ENCODE peak calls at places on chromosomes 16 and 17, in eight cellular contexts. One of them, this sample, is unnamed.

GRCh38 chr16:71338193-71338592 is 20.3 kb upstream of the CALB2 start:
- DNase-seq in A549: no peak
- DNase-seq in stimulated activated CD8-positive, alpha-beta memory T cell treated with anti-CD3 and anti-CD28 coated beads, Interleukin-2, amount 100 ng/mL, for 48 hours: no peak
- DNase-seq in GM20000: no peak
- DNase-seq in left colon: no peak
- DNase-seq in brain microvascular endothelial cell: no peak
- DNase-seq in hypothalamus: no peak
- DNase-seq in effector memory CD4-positive, alpha-beta T cell: no peak
- DNase-seq in this sample: no peak

GRCh38 chr16:47584464-47585225 is 123.5 kb downstream of the PHKB start:
- DNase-seq in A549: no peak
- DNase-seq in stimulated activated CD8-positive, alpha-beta memory T cell treated with anti-CD3 and anti-CD28 coated beads, Interleukin-2, amount 100 ng/mL, for 48 hours: no peak
- DNase-seq in GM20000: no peak
- DNase-seq in left colon: no peak
- DNase-seq in brain microvascular endothelial cell: no peak
- DNase-seq in hypothalamus: no peak
- DNase-seq in effector memory CD4-positive, alpha-beta T cell: no peak
- DNase-seq in this sample: no peak

GRCh38 chr17:77424585-77425344 is 284.0 kb downstream of the SEC14L1 start:
- DNase-seq in A549: no peak
- DNase-seq in stimulated activated CD8-positive, alpha-beta memory T cell treated with anti-CD3 and anti-CD28 coated beads, Interleukin-2, amount 100 ng/mL, for 48 hours: no peak
- DNase-seq in GM20000: no peak
- DNase-seq in left colon: peak
- DNase-seq in brain microvascular endothelial cell: peak
- DNase-seq in hypothalamus: peak
- DNase-seq in effector memory CD4-positive, alpha-beta T cell: no peak
- DNase-seq in this sample: peak

GRCh38 chr16:684067-684794 is at the start of gene JMJD8:
- DNase-seq in A549: peak
- DNase-seq in stimulated activated CD8-positive, alpha-beta memory T cell treated with anti-CD3 and anti-CD28 coated beads, Interleukin-2, amount 100 ng/mL, for 48 hours: peak
- DNase-seq in GM20000: peak
- DNase-seq in left colon: peak
- DNase-seq in brain microvascular endothelial cell: peak
- DNase-seq in hypothalamus: peak
- DNase-seq in effector memory CD4-positive, alpha-beta T cell: peak
- DNase-seq in this sample: peak

GRCh38 chr16:24667244-24667764 is 62.1 kb upstream of the TNRC6A start:
- DNase-seq in A549: no peak
- DNase-seq in stimulated activated CD8-positive, alpha-beta memory T cell treated with anti-CD3 and anti-CD28 coated beads, Interleukin-2, amount 100 ng/mL, for 48 hours: no peak
- DNase-seq in GM20000: no peak
- DNase-seq in left colon: no peak
- DNase-seq in brain microvascular endothelial cell: no peak
- DNase-seq in hypothalamus: no peak
- DNase-seq in effector memory CD4-positive, alpha-beta T cell: no peak
- DNase-seq in this sample: no peak

GRCh38 chr16:17138801-17139200 is 332.0 kb downstream of the XYLT1 start:
- DNase-seq in A549: no peak
- DNase-seq in stimulated activated CD8-positive, alpha-beta memory T cell treated with anti-CD3 and anti-CD28 coated beads, Interleukin-2, amount 100 ng/mL, for 48 hours: no peak
- DNase-seq in GM20000: no peak
- DNase-seq in left colon: no peak
- DNase-seq in brain microvascular endothelial cell: no peak
- DNase-seq in hypothalamus: no peak
- DNase-seq in effector memory CD4-positive, alpha-beta T cell: no peak
- DNase-seq in this sample: no peak

GRCh38 chr17:38914741-38915638 is 10.4 kb upstream of the LASP1NB start:
- DNase-seq in A549: no peak
- DNase-seq in stimulated activated CD8-positive, alpha-beta memory T cell treated with anti-CD3 and anti-CD28 coated beads, Interleukin-2, amount 100 ng/mL, for 48 hours: no peak
- DNase-seq in GM20000: no peak
- DNase-seq in left colon: no peak
- DNase-seq in brain microvascular endothelial cell: no peak
- DNase-seq in hypothalamus: no peak
- DNase-seq in effector memory CD4-positive, alpha-beta T cell: no peak
- DNase-seq in this sample: no peak

GRCh38 chr17:29124135-29124930 is 55.9 kb downstream of the MYO18A start:
- DNase-seq in A549: peak
- DNase-seq in stimulated activated CD8-positive, alpha-beta memory T cell treated with anti-CD3 and anti-CD28 coated beads, Interleukin-2, amount 100 ng/mL, for 48 hours: no peak
- DNase-seq in GM20000: peak
- DNase-seq in left colon: no peak
- DNase-seq in brain microvascular endothelial cell: peak
- DNase-seq in hypothalamus: no peak
- DNase-seq in effector memory CD4-positive, alpha-beta T cell: no peak
- DNase-seq in this sample: peak

GRCh38 chr16:57773680-57774295 is 28.5 kb downstream of the KIFC3 start:
- DNase-seq in A549: no peak
- DNase-seq in stimulated activated CD8-positive, alpha-beta memory T cell treated with anti-CD3 and anti-CD28 coated beads, Interleukin-2, amount 100 ng/mL, for 48 hours: no peak
- DNase-seq in GM20000: no peak
- DNase-seq in left colon: no peak
- DNase-seq in brain microvascular endothelial cell: peak
- DNase-seq in hypothalamus: no peak
- DNase-seq in effector memory CD4-positive, alpha-beta T cell: no peak
- DNase-seq in this sample: no peak

GRCh38 chr16:88301431-88301830 is 81.3 kb upstream of the ZNF469 start:
- DNase-seq in A549: no peak
- DNase-seq in stimulated activated CD8-positive, alpha-beta memory T cell treated with anti-CD3 and anti-CD28 coated beads, Interleukin-2, amount 100 ng/mL, for 48 hours: no peak
- DNase-seq in GM20000: no peak
- DNase-seq in left colon: no peak
- DNase-seq in brain microvascular endothelial cell: no peak
- DNase-seq in hypothalamus: no peak
- DNase-seq in effector memory CD4-positive, alpha-beta T cell: no peak
- DNase-seq in this sample: no peak

GRCh38 chr16:8867483-8868271 is 1.1 kb downstream of the CARHSP1 start:
- DNase-seq in A549: no peak
- DNase-seq in stimulated activated CD8-positive, alpha-beta memory T cell treated with anti-CD3 and anti-CD28 coated beads, Interleukin-2, amount 100 ng/mL, for 48 hours: no peak
- DNase-seq in GM20000: peak
- DNase-seq in left colon: peak
- DNase-seq in brain microvascular endothelial cell: no peak
- DNase-seq in hypothalamus: peak
- DNase-seq in effector memory CD4-positive, alpha-beta T cell: no peak
- DNase-seq in this sample: no peak

GRCh38 chr16:85150331-85150940 is 38.2 kb upstream of the CIBAR2 start:
- DNase-seq in A549: no peak
- DNase-seq in stimulated activated CD8-positive, alpha-beta memory T cell treated with anti-CD3 and anti-CD28 coated beads, Interleukin-2, amount 100 ng/mL, for 48 hours: no peak
- DNase-seq in GM20000: no peak
- DNase-seq in left colon: no peak
- DNase-seq in brain microvascular endothelial cell: no peak
- DNase-seq in hypothalamus: no peak
- DNase-seq in effector memory CD4-positive, alpha-beta T cell: no peak
- DNase-seq in this sample: no peak

GRCh38 chr17:80105762-80106161 is 4.4 kb downstream of the GAA start:
- DNase-seq in A549: no peak
- DNase-seq in stimulated activated CD8-positive, alpha-beta memory T cell treated with anti-CD3 and anti-CD28 coated beads, Interleukin-2, amount 100 ng/mL, for 48 hours: no peak
- DNase-seq in GM20000: no peak
- DNase-seq in left colon: no peak
- DNase-seq in brain microvascular endothelial cell: peak
- DNase-seq in hypothalamus: peak
- DNase-seq in effector memory CD4-positive, alpha-beta T cell: no peak
- DNase-seq in this sample: peak

GRCh38 chr17:49514374-49514738 is 19.3 kb downstream of the NGFR start:
- DNase-seq in A549: peak
- DNase-seq in stimulated activated CD8-positive, alpha-beta memory T cell treated with anti-CD3 and anti-CD28 coated beads, Interleukin-2, amount 100 ng/mL, for 48 hours: no peak
- DNase-seq in GM20000: no peak
- DNase-seq in left colon: no peak
- DNase-seq in brain microvascular endothelial cell: no peak
- DNase-seq in hypothalamus: no peak
- DNase-seq in effector memory CD4-positive, alpha-beta T cell: no peak
- DNase-seq in this sample: no peak

GRCh38 chr17:53818271-53818670 is 4.5 kb upstream of the KIF2B start:
- DNase-seq in A549: no peak
- DNase-seq in stimulated activated CD8-positive, alpha-beta memory T cell treated with anti-CD3 and anti-CD28 coated beads, Interleukin-2, amount 100 ng/mL, for 48 hours: no peak
- DNase-seq in GM20000: no peak
- DNase-seq in left colon: no peak
- DNase-seq in brain microvascular endothelial cell: no peak
- DNase-seq in hypothalamus: no peak
- DNase-seq in effector memory CD4-positive, alpha-beta T cell: no peak
- DNase-seq in this sample: no peak

GRCh38 chr16:69938981-69939820 is 11.9 kb upstream of the CLEC18A start:
- DNase-seq in A549: no peak
- DNase-seq in stimulated activated CD8-positive, alpha-beta memory T cell treated with anti-CD3 and anti-CD28 coated beads, Interleukin-2, amount 100 ng/mL, for 48 hours: no peak
- DNase-seq in GM20000: no peak
- DNase-seq in left colon: no peak
- DNase-seq in brain microvascular endothelial cell: no peak
- DNase-seq in hypothalamus: no peak
- DNase-seq in effector memory CD4-positive, alpha-beta T cell: no peak
- DNase-seq in this sample: no peak

GRCh38 chr17:76272541-76273434 is 7.6 kb downstream of the UBALD2 start:
- DNase-seq in A549: no peak
- DNase-seq in stimulated activated CD8-positive, alpha-beta memory T cell treated with anti-CD3 and anti-CD28 coated beads, Interleukin-2, amount 100 ng/mL, for 48 hours: peak
- DNase-seq in GM20000: peak
- DNase-seq in left colon: peak
- DNase-seq in brain microvascular endothelial cell: no peak
- DNase-seq in hypothalamus: no peak
- DNase-seq in effector memory CD4-positive, alpha-beta T cell: peak
- DNase-seq in this sample: no peak

GRCh38 chr17:63246344-63246743 is 199.8 kb downstream of the CYB561 start:
- DNase-seq in A549: no peak
- DNase-seq in stimulated activated CD8-positive, alpha-beta memory T cell treated with anti-CD3 and anti-CD28 coated beads, Interleukin-2, amount 100 ng/mL, for 48 hours: no peak
- DNase-seq in GM20000: no peak
- DNase-seq in left colon: no peak
- DNase-seq in brain microvascular endothelial cell: no peak
- DNase-seq in hypothalamus: no peak
- DNase-seq in effector memory CD4-positive, alpha-beta T cell: no peak
- DNase-seq in this sample: peak

GRCh38 chr17:70202840-70203239 is 33.5 kb downstream of the KCNJ2 start:
- DNase-seq in A549: no peak
- DNase-seq in stimulated activated CD8-positive, alpha-beta memory T cell treated with anti-CD3 and anti-CD28 coated beads, Interleukin-2, amount 100 ng/mL, for 48 hours: no peak
- DNase-seq in GM20000: no peak
- DNase-seq in left colon: no peak
- DNase-seq in brain microvascular endothelial cell: no peak
- DNase-seq in hypothalamus: no peak
- DNase-seq in effector memory CD4-positive, alpha-beta T cell: no peak
- DNase-seq in this sample: no peak

GRCh38 chr16:82892327-82892726 is 265.6 kb downstream of the CDH13 start:
- DNase-seq in A549: no peak
- DNase-seq in stimulated activated CD8-positive, alpha-beta memory T cell treated with anti-CD3 and anti-CD28 coated beads, Interleukin-2, amount 100 ng/mL, for 48 hours: no peak
- DNase-seq in GM20000: no peak
- DNase-seq in left colon: no peak
- DNase-seq in brain microvascular endothelial cell: no peak
- DNase-seq in hypothalamus: no peak
- DNase-seq in effector memory CD4-positive, alpha-beta T cell: no peak
- DNase-seq in this sample: peak

GRCh38 chr16:11182381-11182780 is 73.6 kb downstream of the SOCS1 start:
- DNase-seq in A549: no peak
- DNase-seq in stimulated activated CD8-positive, alpha-beta memory T cell treated with anti-CD3 and anti-CD28 coated beads, Interleukin-2, amount 100 ng/mL, for 48 hours: no peak
- DNase-seq in GM20000: no peak
- DNase-seq in left colon: no peak
- DNase-seq in brain microvascular endothelial cell: no peak
- DNase-seq in hypothalamus: no peak
- DNase-seq in effector memory CD4-positive, alpha-beta T cell: no peak
- DNase-seq in this sample: no peak

GRCh38 chr17:73420897-73421296 is 109.1 kb upstream of the CDC42EP4 start:
- DNase-seq in A549: peak
- DNase-seq in stimulated activated CD8-positive, alpha-beta memory T cell treated with anti-CD3 and anti-CD28 coated beads, Interleukin-2, amount 100 ng/mL, for 48 hours: no peak
- DNase-seq in GM20000: no peak
- DNase-seq in left colon: no peak
- DNase-seq in brain microvascular endothelial cell: peak
- DNase-seq in hypothalamus: no peak
- DNase-seq in effector memory CD4-positive, alpha-beta T cell: no peak
- DNase-seq in this sample: no peak

GRCh38 chr17:83121921-83122820 is 42.8 kb downstream of the METRNL start:
- DNase-seq in A549: no peak
- DNase-seq in stimulated activated CD8-positive, alpha-beta memory T cell treated with anti-CD3 and anti-CD28 coated beads, Interleukin-2, amount 100 ng/mL, for 48 hours: no peak
- DNase-seq in GM20000: no peak
- DNase-seq in left colon: no peak
- DNase-seq in brain microvascular endothelial cell: no peak
- DNase-seq in hypothalamus: no peak
- DNase-seq in effector memory CD4-positive, alpha-beta T cell: no peak
- DNase-seq in this sample: no peak

GRCh38 chr17:40291311-40291710 is 3.6 kb downstream of the CDC6 start:
- DNase-seq in A549: no peak
- DNase-seq in stimulated activated CD8-positive, alpha-beta memory T cell treated with anti-CD3 and anti-CD28 coated beads, Interleukin-2, amount 100 ng/mL, for 48 hours: no peak
- DNase-seq in GM20000: no peak
- DNase-seq in left colon: no peak
- DNase-seq in brain microvascular endothelial cell: no peak
- DNase-seq in hypothalamus: no peak
- DNase-seq in effector memory CD4-positive, alpha-beta T cell: no peak
- DNase-seq in this sample: no peak

GRCh38 chr16:73080931-73081330 is 33.0 kb upstream of the ZFHX3 start:
- DNase-seq in A549: no peak
- DNase-seq in stimulated activated CD8-positive, alpha-beta memory T cell treated with anti-CD3 and anti-CD28 coated beads, Interleukin-2, amount 100 ng/mL, for 48 hours: no peak
- DNase-seq in GM20000: no peak
- DNase-seq in left colon: no peak
- DNase-seq in brain microvascular endothelial cell: no peak
- DNase-seq in hypothalamus: no peak
- DNase-seq in effector memory CD4-positive, alpha-beta T cell: no peak
- DNase-seq in this sample: no peak

GRCh38 chr17:37713028-37713431 is 31.8 kb downstream of the HNF1B start:
- DNase-seq in A549: no peak
- DNase-seq in stimulated activated CD8-positive, alpha-beta memory T cell treated with anti-CD3 and anti-CD28 coated beads, Interleukin-2, amount 100 ng/mL, for 48 hours: no peak
- DNase-seq in GM20000: no peak
- DNase-seq in left colon: no peak
- DNase-seq in brain microvascular endothelial cell: no peak
- DNase-seq in hypothalamus: no peak
- DNase-seq in effector memory CD4-positive, alpha-beta T cell: no peak
- DNase-seq in this sample: no peak

GRCh38 chr17:67829331-67829730 is 4.0 kb downstream of the BPTF start:
- DNase-seq in A549: no peak
- DNase-seq in stimulated activated CD8-positive, alpha-beta memory T cell treated with anti-CD3 and anti-CD28 coated beads, Interleukin-2, amount 100 ng/mL, for 48 hours: peak
- DNase-seq in GM20000: peak
- DNase-seq in left colon: no peak
- DNase-seq in brain microvascular endothelial cell: no peak
- DNase-seq in hypothalamus: no peak
- DNase-seq in effector memory CD4-positive, alpha-beta T cell: peak
- DNase-seq in this sample: no peak

GRCh38 chr16:86531193-86531550 is 20.8 kb downstream of the FOXF1 start:
- DNase-seq in A549: no peak
- DNase-seq in stimulated activated CD8-positive, alpha-beta memory T cell treated with anti-CD3 and anti-CD28 coated beads, Interleukin-2, amount 100 ng/mL, for 48 hours: no peak
- DNase-seq in GM20000: no peak
- DNase-seq in left colon: no peak
- DNase-seq in brain microvascular endothelial cell: no peak
- DNase-seq in hypothalamus: peak
- DNase-seq in effector memory CD4-positive, alpha-beta T cell: no peak
- DNase-seq in this sample: no peak

GRCh38 chr16:12320298-12320706 is 343.8 kb downstream of the SNX29 start:
- DNase-seq in A549: no peak
- DNase-seq in stimulated activated CD8-positive, alpha-beta memory T cell treated with anti-CD3 and anti-CD28 coated beads, Interleukin-2, amount 100 ng/mL, for 48 hours: no peak
- DNase-seq in GM20000: no peak
- DNase-seq in left colon: no peak
- DNase-seq in brain microvascular endothelial cell: peak
- DNase-seq in hypothalamus: no peak
- DNase-seq in effector memory CD4-positive, alpha-beta T cell: no peak
- DNase-seq in this sample: peak

GRCh38 chr16:76931186-76931585 is 259.8 kb upstream of the MON1B start:
- DNase-seq in A549: no peak
- DNase-seq in stimulated activated CD8-positive, alpha-beta memory T cell treated with anti-CD3 and anti-CD28 coated beads, Interleukin-2, amount 100 ng/mL, for 48 hours: no peak
- DNase-seq in GM20000: no peak
- DNase-seq in left colon: no peak
- DNase-seq in brain microvascular endothelial cell: no peak
- DNase-seq in hypothalamus: no peak
- DNase-seq in effector memory CD4-positive, alpha-beta T cell: no peak
- DNase-seq in this sample: peak

GRCh38 chr17:46199379-46199778 is 6.2 kb upstream of the KANSL1 start:
- DNase-seq in A549: no peak
- DNase-seq in stimulated activated CD8-positive, alpha-beta memory T cell treated with anti-CD3 and anti-CD28 coated beads, Interleukin-2, amount 100 ng/mL, for 48 hours: no peak
- DNase-seq in GM20000: no peak
- DNase-seq in left colon: no peak
- DNase-seq in brain microvascular endothelial cell: no peak
- DNase-seq in hypothalamus: no peak
- DNase-seq in effector memory CD4-positive, alpha-beta T cell: no peak
- DNase-seq in this sample: peak

GRCh38 chr17:57612202-57613071 is 132.7 kb downstream of the CCDC182 start:
- DNase-seq in A549: no peak
- DNase-seq in stimulated activated CD8-positive, alpha-beta memory T cell treated with anti-CD3 and anti-CD28 coated beads, Interleukin-2, amount 100 ng/mL, for 48 hours: no peak
- DNase-seq in GM20000: no peak
- DNase-seq in left colon: no peak
- DNase-seq in brain microvascular endothelial cell: no peak
- DNase-seq in hypothalamus: no peak
- DNase-seq in effector memory CD4-positive, alpha-beta T cell: peak
- DNase-seq in this sample: no peak

GRCh38 chr17:29625037-29625750 is 2.5 kb upstream of the CORO6 start:
- DNase-seq in A549: no peak
- DNase-seq in stimulated activated CD8-positive, alpha-beta memory T cell treated with anti-CD3 and anti-CD28 coated beads, Interleukin-2, amount 100 ng/mL, for 48 hours: no peak
- DNase-seq in GM20000: no peak
- DNase-seq in left colon: no peak
- DNase-seq in brain microvascular endothelial cell: no peak
- DNase-seq in hypothalamus: no peak
- DNase-seq in effector memory CD4-positive, alpha-beta T cell: no peak
- DNase-seq in this sample: peak

GRCh38 chr17:20211246-20211645 is 202.1 kb downstream of the SPECC1 start:
- DNase-seq in A549: no peak
- DNase-seq in stimulated activated CD8-positive, alpha-beta memory T cell treated with anti-CD3 and anti-CD28 coated beads, Interleukin-2, amount 100 ng/mL, for 48 hours: no peak
- DNase-seq in GM20000: no peak
- DNase-seq in left colon: no peak
- DNase-seq in brain microvascular endothelial cell: no peak
- DNase-seq in hypothalamus: no peak
- DNase-seq in effector memory CD4-positive, alpha-beta T cell: no peak
- DNase-seq in this sample: no peak